ENCODE peak calls at places on chromosomes 1 and 21, in four cellular contexts. M is SK-N-SH, F is GDM1, C is iPS DF 19.7. O is an unnamed sample.

GRCh38 chr1:51423098-51423821 is 92.9 kb upstream of the TTC39A start:
- DNase-seq in M (no peak), C (no peak), F (no peak), O (no peak)

GRCh38 chr1:228956864-228957263 is 221.6 kb downstream of the RHOU start:
- DNase-seq in M (no peak), F (no peak), C (no peak), O (no peak)

GRCh38 chr1:101112051-101112770 is 86.6 kb upstream of the DPH5 start:
- DNase-seq in F (peak), C (no peak), M (no peak), O (no peak)

GRCh38 chr1:236338096-236338495 is 56.0 kb upstream of the EDARADD start:
- DNase-seq in C (no peak), F (no peak), M (no peak), O (no peak)

GRCh38 chr1:154959448-154959825 is 2.1 kb downstream of the PYGO2 start:
- DNase-seq in C (no peak), F (no peak), M (no peak), O (no peak)

GRCh38 chr1:160797861-160798273 is 1.9 kb downstream of the LY9 start:
- DNase-seq in F (no peak), C (no peak), M (no peak), O (no peak)

GRCh38 chr1:198637157-198637556 is 1.7 kb upstream of the PTPRC start:
- DNase-seq in F (no peak), M (no peak), C (no peak), O (no peak)

GRCh38 chr1:167681024-167681423 is 40.8 kb upstream of the MPZL1 start:
- DNase-seq in C (no peak), M (peak), F (no peak), O (no peak)

GRCh38 chr1:228150458-228151169 is 884 bp downstream of the GJC2 start:
- DNase-seq in F (no peak), M (peak), C (no peak), O (no peak)

GRCh38 chr1:48677306-48678287 is 99.1 kb downstream of the BEND5 start:
- DNase-seq in M (peak), F (peak), C (peak), O (peak)

GRCh38 chr1:45356186-45356585 is 15.9 kb upstream of the MUTYH start:
- DNase-seq in C (no peak), F (no peak), M (no peak), O (no peak)

GRCh38 chr1:83671586-83671985 is 327.3 kb downstream of the TTLL7 start:
- DNase-seq in C (no peak), F (no peak), M (no peak), O (no peak)

GRCh38 chr1:51072040-51072439 is 30.0 kb upstream of the C1orf185 start:
- DNase-seq in C (no peak), F (no peak), M (no peak), O (peak)

GRCh38 chr1:85940621-85941306 is 215.8 kb downstream of the COL24A1 start:
- DNase-seq in M (no peak), C (no peak), F (no peak), O (no peak)

GRCh38 chr1:25676488-25676887 is 59.9 kb downstream of the MAN1C1 start:
- DNase-seq in C (no peak), F (no peak), M (no peak), O (no peak)

GRCh38 chr1:93346472-93346991 is 825 bp downstream of the DR1 start:
- DNase-seq in F (peak), M (peak), C (no peak), O (peak)

GRCh38 chr1:8646189-8646588 is 171.3 kb downstream of the RERE start:
- DNase-seq in F (no peak), M (no peak), C (no peak), O (no peak)

GRCh38 chr1:245606157-245606725 is 451.5 kb downstream of the KIF26B start:
- DNase-seq in M (peak), C (no peak), F (no peak), O (peak)

GRCh38 chr1:20840731-20841130 is 53.6 kb upstream of the HP1BP3 start:
- DNase-seq in M (no peak), F (no peak), C (no peak), O (no peak)

GRCh38 chr1:154418062-154418897 is 13.1 kb downstream of the IL6R start:
- DNase-seq in F (no peak), C (no peak), M (peak), O (peak)

GRCh38 chr1:47023268-47024137 is at the start of gene CYP4X1:
- DNase-seq in F (no peak), C (no peak), M (peak), O (no peak)

GRCh38 chr1:21876267-21876666 is 60.8 kb downstream of the HSPG2 start:
- DNase-seq in F (no peak), M (no peak), C (no peak), O (no peak)

GRCh38 chr1:150213170-150214098 is 22.5 kb downstream of the ANP32E start:
- DNase-seq in M (peak), F (peak), C (peak), O (peak)

GRCh38 chr21:29904359-29905282 is 35.2 kb downstream of the GRIK1 start:
- DNase-seq in C (no peak), M (no peak), F (no peak), O (peak)

GRCh38 chr1:181497870-181498269 is 14.6 kb downstream of the CACNA1E start:
- DNase-seq in M (no peak), F (no peak), C (no peak), O (no peak)

GRCh38 chr21:31161157-31161556 is 122.9 kb upstream of the KRTAP19-8 start:
- DNase-seq in F (no peak), M (peak), C (no peak), O (no peak)

GRCh38 chr1:239786464-239786863 is 305.2 kb upstream of the FMN2 start:
- DNase-seq in M (no peak), F (no peak), C (no peak), O (no peak)

GRCh38 chr1:3910769-3911520 is 10.9 kb upstream of the C1orf174 start:
- DNase-seq in M (peak), F (no peak), C (no peak), O (peak)

GRCh38 chr1:91866425-91866824 is 19.5 kb downstream of the TGFBR3 start:
- DNase-seq in F (no peak), C (no peak), M (no peak), O (no peak)

GRCh38 chr1:101081496-101082282 is 56.1 kb upstream of the DPH5 start:
- DNase-seq in M (no peak), F (no peak), C (no peak), O (no peak)

GRCh38 chr1:17090844-17091243 is 28.4 kb downstream of the PADI2 start:
- DNase-seq in M (no peak), C (no peak), F (no peak), O (no peak)

GRCh38 chr1:246506785-246507639 is at the start of gene SMYD3:
- DNase-seq in M (peak), F (peak), C (peak), O (peak)

GRCh38 chr1:101438359-101438758 is 201.5 kb downstream of the S1PR1 start:
- DNase-seq in M (no peak), C (no peak), F (no peak), O (peak)

O was measured in HuH-7.